ENCODE peak calls at places on chromosome X, in four cellular contexts. One of them, this sample, is unnamed.

GRCh38 chrX:151396042-151396826 is 772 bp upstream of the VMA21 start:
- DNase-seq in PC-3: peak; percentile 26
- DNase-seq in choroid plexus epithelial cell: peak; percentile 79
- DNase-seq in left ventricle myocardium inferior: peak; percentile 16
- DNase-seq in this sample: peak; percentile 61

GRCh38 chrX:10486373-10486772 is 134.0 kb downstream of the MID1 start:
- DNase-seq in PC-3: peak; percentile 59
- DNase-seq in choroid plexus epithelial cell: peak; percentile 73
- DNase-seq in left ventricle myocardium inferior: no peak
- DNase-seq in this sample: peak; percentile 72

GRCh38 chrX:49165901-49166881 is 3.6 kb downstream of the MAGIX start:
- DNase-seq in choroid plexus epithelial cell: peak; percentile 86
- DNase-seq in left ventricle myocardium inferior: peak; percentile 80
- DNase-seq in PC-3: no peak
- DNase-seq in this sample: peak; percentile 68

GRCh38 chrX:131213400-131213799 is 75.7 kb downstream of the IGSF1 start:
- DNase-seq in choroid plexus epithelial cell: no peak
- DNase-seq in left ventricle myocardium inferior: no peak
- DNase-seq in PC-3: no peak
- DNase-seq in this sample: no peak

GRCh38 chrX:120213438-120214265 is 37.0 kb upstream of the ZBTB33 start:
- DNase-seq in PC-3: peak; percentile 77
- DNase-seq in left ventricle myocardium inferior: no peak
- DNase-seq in choroid plexus epithelial cell: peak; percentile 75
- DNase-seq in this sample: peak; percentile 15

GRCh38 chrX:113935516-113935915 is 648.4 kb upstream of the HTR2C start:
- DNase-seq in choroid plexus epithelial cell: no peak
- DNase-seq in PC-3: no peak
- DNase-seq in left ventricle myocardium inferior: no peak
- DNase-seq in this sample: no peak

GRCh38 chrX:30141966-30142365 is 73.4 kb upstream of the MAGEB2 start:
- DNase-seq in left ventricle myocardium inferior: no peak
- DNase-seq in choroid plexus epithelial cell: peak; percentile 74
- DNase-seq in PC-3: peak; percentile 63
- DNase-seq in this sample: peak; percentile 9

GRCh38 chrX:17773221-17773876 is 36.1 kb downstream of the SCML1 start:
- DNase-seq in PC-3: no peak
- DNase-seq in left ventricle myocardium inferior: no peak
- DNase-seq in choroid plexus epithelial cell: no peak
- DNase-seq in this sample: no peak

GRCh38 chrX:38107028-38107427 is 100.7 kb downstream of the SYTL5 start:
- DNase-seq in left ventricle myocardium inferior: no peak
- DNase-seq in PC-3: no peak
- DNase-seq in choroid plexus epithelial cell: no peak
- DNase-seq in this sample: no peak

GRCh38 chrX:65866146-65866545 is 173.7 kb downstream of the VSIG4 start:
- DNase-seq in PC-3: no peak
- DNase-seq in choroid plexus epithelial cell: no peak
- DNase-seq in left ventricle myocardium inferior: no peak
- DNase-seq in this sample: no peak

GRCh38 chrX:79367907-79368306 is 773 bp upstream of the ITM2A start:
- DNase-seq in choroid plexus epithelial cell: no peak
- DNase-seq in left ventricle myocardium inferior: no peak
- DNase-seq in PC-3: no peak
- DNase-seq in this sample: no peak

GRCh38 chrX:101659601-101660063 is at the start of gene ARMCX2:
- DNase-seq in PC-3: no peak
- DNase-seq in choroid plexus epithelial cell: peak; percentile 75
- DNase-seq in left ventricle myocardium inferior: peak; percentile 54
- DNase-seq in this sample: peak; percentile 61

GRCh38 chrX:68936608-68937007 is 107.8 kb downstream of the EFNB1 start:
- DNase-seq in choroid plexus epithelial cell: peak; percentile 81
- DNase-seq in left ventricle myocardium inferior: no peak
- DNase-seq in PC-3: peak; percentile 78
- DNase-seq in this sample: peak; percentile 91

GRCh38 chrX:155334486-155335316 is at the start of gene CLIC2:
- DNase-seq in left ventricle myocardium inferior: peak; percentile 30
- DNase-seq in choroid plexus epithelial cell: peak; percentile 64
- DNase-seq in PC-3: peak; percentile 21
- DNase-seq in this sample: peak; percentile 42

GRCh38 chrX:47498411-47498810 is 15.4 kb upstream of the ZNF41 start:
- DNase-seq in choroid plexus epithelial cell: no peak
- DNase-seq in PC-3: peak; percentile 64
- DNase-seq in left ventricle myocardium inferior: no peak
- DNase-seq in this sample: no peak

GRCh38 chrX:70998402-70999027 is 67.6 kb upstream of the SLC7A3 start:
- DNase-seq in choroid plexus epithelial cell: peak; percentile 66
- DNase-seq in PC-3: peak; percentile 42
- DNase-seq in left ventricle myocardium inferior: no peak
- DNase-seq in this sample: peak; percentile 57

GRCh38 chrX:24443943-24444342 is 21.1 kb upstream of the PDK3 start:
- DNase-seq in left ventricle myocardium inferior: no peak
- DNase-seq in PC-3: no peak
- DNase-seq in choroid plexus epithelial cell: no peak
- DNase-seq in this sample: no peak

GRCh38 chrX:66015152-66015827 is 24.6 kb downstream of the VSIG4 start:
- DNase-seq in PC-3: no peak
- DNase-seq in choroid plexus epithelial cell: no peak
- DNase-seq in left ventricle myocardium inferior: peak; percentile 18
- DNase-seq in this sample: no peak

GRCh38 chrX:30364229-30364628 is 55.0 kb upstream of the NR0B1 start:
- DNase-seq in left ventricle myocardium inferior: no peak
- DNase-seq in PC-3: no peak
- DNase-seq in choroid plexus epithelial cell: no peak
- DNase-seq in this sample: no peak

GRCh38 chrX:134734343-134735001 is 76.2 kb upstream of the PLAC1 start:
- DNase-seq in left ventricle myocardium inferior: no peak
- DNase-seq in choroid plexus epithelial cell: no peak
- DNase-seq in PC-3: no peak
- DNase-seq in this sample: peak; percentile 80

GRCh38 chrX:10618911-10619310 is 1.5 kb downstream of the MID1 start:
- DNase-seq in choroid plexus epithelial cell: no peak
- DNase-seq in left ventricle myocardium inferior: no peak
- DNase-seq in PC-3: peak; percentile 30
- DNase-seq in this sample: no peak

GRCh38 chrX:640641-641040 is 10.1 kb downstream of the SHOX start:
- DNase-seq in PC-3: no peak
- DNase-seq in choroid plexus epithelial cell: no peak
- DNase-seq in left ventricle myocardium inferior: no peak
- DNase-seq in this sample: no peak

DNA sequence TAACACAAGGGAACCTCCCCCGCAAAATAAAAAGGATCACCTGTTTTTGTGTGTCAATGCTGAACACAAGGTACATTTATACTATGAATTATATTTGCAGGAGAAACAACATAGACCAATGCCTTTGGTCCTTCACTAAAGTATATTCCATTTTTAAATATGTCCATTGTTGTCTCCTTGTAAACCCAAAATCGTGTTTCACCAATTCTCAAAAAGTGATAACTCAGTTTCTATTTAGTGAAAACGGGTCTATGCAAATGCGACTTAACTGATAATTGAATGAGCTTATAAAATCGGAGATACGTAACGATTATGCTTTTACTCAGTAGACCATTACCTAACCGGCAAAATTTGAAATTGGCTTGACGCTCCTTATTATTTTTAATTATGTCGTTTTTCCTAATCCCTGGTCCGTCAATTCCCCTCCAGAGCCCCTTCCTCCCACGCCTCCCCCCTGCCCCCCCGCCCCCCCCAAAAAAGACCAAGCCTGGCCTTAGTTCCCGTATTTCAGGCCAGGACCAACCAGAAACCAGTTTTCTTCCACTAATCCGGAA is 2.0 kb downstream of the BRWD3 start:
- DNase-seq in PC-3: no peak
- DNase-seq in left ventricle myocardium inferior: no peak
- DNase-seq in choroid plexus epithelial cell: peak; percentile 3
- DNase-seq in this sample: no peak
- H3K4me3 ChIP-seq in PC-3: peak overlapping the region; percentile 97
- H3K4me3 ChIP-seq in left ventricle myocardium inferior: peak overlapping the region; percentile 76
- H3K4me3 ChIP-seq in choroid plexus epithelial cell: peak overlapping the region; percentile 69
- H3K4me3 ChIP-seq in this sample: peak overlapping the region; percentile 85

GRCh38 chrX:44871114-44871645 is 1.8 kb upstream of the KDM6A start:
- DNase-seq in choroid plexus epithelial cell: no peak
- DNase-seq in PC-3: peak; percentile 39
- DNase-seq in left ventricle myocardium inferior: no peak
- DNase-seq in this sample: no peak
- H3K4me3 ChIP-seq in choroid plexus epithelial cell: peak overlapping the region; percentile 71
- H3K4me3 ChIP-seq in PC-3: peak overlapping the region; percentile 87
- H3K4me3 ChIP-seq in left ventricle myocardium inferior: peak overlapping the region; percentile 88
- H3K4me3 ChIP-seq in this sample: peak overlapping the region; percentile 86

DNA sequence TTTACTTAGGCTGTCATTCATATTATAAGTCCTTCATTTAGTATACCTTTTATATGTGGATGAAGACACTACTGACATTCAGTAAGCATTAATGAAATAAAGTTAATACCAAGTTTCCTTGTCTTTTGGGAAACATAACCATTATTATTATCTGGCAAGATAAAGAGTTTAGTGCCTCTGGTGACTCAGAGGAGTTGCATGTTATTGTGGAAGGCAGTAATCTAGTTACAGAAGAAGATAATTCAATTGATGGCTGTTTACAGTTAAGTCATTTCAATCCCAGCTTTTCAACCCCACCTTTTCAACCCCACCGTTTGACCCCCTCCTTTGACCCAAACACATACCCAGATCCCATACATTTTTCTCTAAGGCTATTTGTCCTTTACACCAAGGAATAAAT is 143.8 kb downstream of the FANCB start:
- DNase-seq in choroid plexus epithelial cell: peak; percentile 2
- DNase-seq in PC-3: no peak
- DNase-seq in left ventricle myocardium inferior: no peak
- DNase-seq in this sample: no peak
- H3K4me3 ChIP-seq in choroid plexus epithelial cell: no peak overlapping the region
- H3K4me3 ChIP-seq in PC-3: no peak overlapping the region
- H3K4me3 ChIP-seq in left ventricle myocardium inferior: no peak overlapping the region
- H3K4me3 ChIP-seq in this sample: no peak overlapping the region

GRCh38 chrX:43861750-43862149 is 20.5 kb downstream of the MAOB start:
- DNase-seq in choroid plexus epithelial cell: no peak
- DNase-seq in PC-3: peak; percentile 61
- DNase-seq in left ventricle myocardium inferior: no peak
- DNase-seq in this sample: peak; percentile 50

GRCh38 chrX:43866423-43866822 is 15.8 kb downstream of the MAOB start:
- DNase-seq in PC-3: no peak
- DNase-seq in choroid plexus epithelial cell: no peak
- DNase-seq in left ventricle myocardium inferior: no peak
- DNase-seq in this sample: no peak

GRCh38 chrX:43865791-43866190 is 16.5 kb downstream of the MAOB start:
- DNase-seq in choroid plexus epithelial cell: no peak
- DNase-seq in PC-3: no peak
- DNase-seq in left ventricle myocardium inferior: no peak
- DNase-seq in this sample: no peak

GRCh38 chrX:43862434-43862833 is 19.8 kb downstream of the MAOB start:
- DNase-seq in PC-3: no peak
- DNase-seq in left ventricle myocardium inferior: no peak
- DNase-seq in choroid plexus epithelial cell: no peak
- DNase-seq in this sample: no peak

GRCh38 chrX:43860646-43861370 is 21.4 kb downstream of the MAOB start:
- DNase-seq in choroid plexus epithelial cell: peak; percentile 57
- DNase-seq in left ventricle myocardium inferior: no peak
- DNase-seq in PC-3: peak; percentile 77
- DNase-seq in this sample: peak; percentile 59
- H3K4me3 ChIP-seq in choroid plexus epithelial cell: no peak overlapping the region
- H3K4me3 ChIP-seq in left ventricle myocardium inferior: no peak overlapping the region
- H3K4me3 ChIP-seq in PC-3: peak overlapping the region; percentile 17
- H3K4me3 ChIP-seq in this sample: no peak overlapping the region

GRCh38 chrX:72395252-72395651 is 89.5 kb upstream of the CITED1 start:
- DNase-seq in choroid plexus epithelial cell: no peak
- DNase-seq in left ventricle myocardium inferior: no peak
- DNase-seq in PC-3: no peak
- DNase-seq in this sample: no peak
- H3K4me3 ChIP-seq in choroid plexus epithelial cell: no peak overlapping the region
- H3K4me3 ChIP-seq in left ventricle myocardium inferior: no peak overlapping the region
- H3K4me3 ChIP-seq in PC-3: no peak overlapping the region
- H3K4me3 ChIP-seq in this sample: no peak overlapping the region

DNA sequence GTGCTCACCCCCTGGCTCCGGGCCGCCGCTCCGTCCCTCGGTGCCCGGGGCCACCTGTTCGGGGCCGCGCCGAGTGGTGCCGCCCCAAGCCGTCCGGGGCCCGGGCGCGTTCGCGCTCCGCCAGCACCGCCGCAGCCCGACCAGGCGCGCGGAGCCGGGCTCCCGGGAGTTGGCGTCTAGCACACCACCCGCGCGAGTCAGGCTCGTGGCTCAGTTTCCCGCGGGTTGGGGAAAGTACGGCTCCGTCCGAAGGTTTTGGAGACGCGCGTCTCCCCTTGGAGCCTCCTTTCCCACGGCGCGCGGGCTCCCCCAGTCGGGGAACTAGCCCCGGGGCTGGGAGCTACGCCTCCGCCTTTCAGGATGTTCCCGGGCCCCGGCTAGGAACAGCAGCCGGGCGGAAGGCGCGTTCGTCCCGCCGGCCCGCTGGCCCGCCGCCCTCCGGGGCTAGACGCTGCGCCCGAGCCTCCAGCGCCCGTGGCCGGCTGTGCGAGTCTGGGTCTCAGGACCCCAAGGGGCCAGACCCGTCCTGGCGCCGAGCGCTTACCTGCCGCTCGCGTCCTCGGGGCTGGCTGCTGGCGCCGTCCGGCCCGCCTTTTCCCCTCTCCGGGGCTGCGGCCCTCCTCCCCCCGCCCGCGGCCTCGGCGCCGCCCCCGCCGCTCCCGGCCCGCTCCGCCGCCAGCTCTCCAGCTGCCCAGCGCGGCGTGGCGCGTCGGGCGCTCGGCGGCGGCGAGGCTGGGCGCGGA is at the start of gene ADGRG2:
- DNase-seq in PC-3: peak; percentile 48
- DNase-seq in choroid plexus epithelial cell: peak; percentile 16
- DNase-seq in left ventricle myocardium inferior: peak; percentile 30
- DNase-seq in this sample: peak; percentile 7
- H3K4me3 ChIP-seq in PC-3: peak within 1 kb of the TSS; percentile 67
- H3K4me3 ChIP-seq in choroid plexus epithelial cell: peak within 1 kb of the TSS; percentile 16
- H3K4me3 ChIP-seq in left ventricle myocardium inferior: peak within 1 kb of the TSS; percentile 66
- H3K4me3 ChIP-seq in this sample: peak within 1 kb of the TSS; percentile 28

GRCh38 chrX:12868747-12869146 is 1.9 kb downstream of the TLR7 start:
- DNase-seq in left ventricle myocardium inferior: no peak
- DNase-seq in choroid plexus epithelial cell: no peak
- DNase-seq in PC-3: no peak
- DNase-seq in this sample: no peak

GRCh38 chrX:12871181-12871580 is 4.3 kb downstream of the TLR7 start:
- DNase-seq in PC-3: no peak
- DNase-seq in left ventricle myocardium inferior: no peak
- DNase-seq in choroid plexus epithelial cell: no peak
- DNase-seq in this sample: no peak

GRCh38 chrX:12866451-12867377 is at the start of gene TLR7:
- DNase-seq in left ventricle myocardium inferior: no peak
- DNase-seq in choroid plexus epithelial cell: no peak
- DNase-seq in PC-3: no peak
- DNase-seq in this sample: no peak

GRCh38 chrX:12865359-12865758 is 1.5 kb upstream of the TLR7 start:
- DNase-seq in PC-3: no peak
- DNase-seq in choroid plexus epithelial cell: no peak
- DNase-seq in left ventricle myocardium inferior: no peak
- DNase-seq in this sample: no peak

DNA sequence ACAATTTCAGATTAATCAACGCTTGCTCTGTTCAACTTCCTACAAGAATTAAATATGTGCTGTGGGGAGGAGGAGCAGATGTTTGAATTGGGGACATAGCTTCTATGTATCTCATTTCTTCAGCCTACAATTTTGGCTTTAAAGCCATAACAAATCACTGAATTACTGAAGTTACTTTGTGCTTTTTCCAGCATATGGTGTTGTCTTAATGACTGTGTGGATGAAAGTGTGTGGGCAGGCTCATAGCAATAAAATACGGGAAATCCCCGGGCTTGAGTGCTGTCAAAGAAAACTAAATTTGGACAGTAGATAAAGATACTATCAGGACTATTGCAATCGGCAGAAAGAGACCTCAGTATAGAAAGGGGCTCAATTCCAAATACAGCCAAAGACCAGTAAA is 874 bp downstream of the TLR7 start:
- DNase-seq in left ventricle myocardium inferior: no peak
- DNase-seq in PC-3: no peak
- DNase-seq in choroid plexus epithelial cell: no peak
- DNase-seq in this sample: no peak
- H3K4me3 ChIP-seq in left ventricle myocardium inferior: no peak overlapping the region
- H3K4me3 ChIP-seq in PC-3: no peak overlapping the region
- H3K4me3 ChIP-seq in choroid plexus epithelial cell: no peak overlapping the region
- H3K4me3 ChIP-seq in this sample: no peak overlapping the region